ENCODE peak calls at places on chromosome 1, in seven cellular contexts. One of them, this sample, is unnamed.
A peak's percentile ranks its signal among the peaks of the same experiment; 100 is the strongest.

GRCh38 chr1:9413877-9414213 is 121.2 kb downstream of the SPSB1 start:
- DNase-seq in HL-60: no peak
- DNase-seq in breast epithelium: no peak
- DNase-seq in transverse colon: peak; percentile 24
- DNase-seq in K562: no peak
- DNase-seq in Panc1: no peak
- DNase-seq in SK-N-SH: no peak
- DNase-seq in this sample: no peak

GRCh38 chr1:202355944-202356553 is 7.5 kb downstream of the PPP1R12B start:
- DNase-seq in HL-60: no peak
- DNase-seq in breast epithelium: no peak
- DNase-seq in transverse colon: no peak
- DNase-seq in K562: no peak
- DNase-seq in Panc1: no peak
- DNase-seq in SK-N-SH: no peak
- DNase-seq in this sample: no peak

GRCh38 chr1:75083223-75083622 is 51.0 kb upstream of the LHX8 start:
- DNase-seq in HL-60: no peak
- DNase-seq in breast epithelium: no peak
- DNase-seq in transverse colon: no peak
- DNase-seq in K562: no peak
- DNase-seq in Panc1: no peak
- DNase-seq in SK-N-SH: no peak
- DNase-seq in this sample: peak; percentile 61

GRCh38 chr1:228555074-228555989 is 68.2 kb downstream of the RNF187 start:
- DNase-seq in HL-60: no peak
- DNase-seq in breast epithelium: peak; percentile 12
- DNase-seq in transverse colon: no peak
- DNase-seq in K562: peak; percentile 31
- DNase-seq in Panc1: no peak
- DNase-seq in SK-N-SH: peak; percentile 27
- DNase-seq in this sample: no peak

GRCh38 chr1:59076612-59077011 is 220.3 kb upstream of the FGGY start:
- DNase-seq in HL-60: no peak
- DNase-seq in breast epithelium: no peak
- DNase-seq in transverse colon: no peak
- DNase-seq in K562: peak; percentile 66
- DNase-seq in Panc1: no peak
- DNase-seq in SK-N-SH: peak; percentile 39
- DNase-seq in this sample: no peak

GRCh38 chr1:95754412-95754811 is 520.4 kb downstream of the RWDD3 start:
- DNase-seq in HL-60: no peak
- DNase-seq in breast epithelium: no peak
- DNase-seq in transverse colon: no peak
- DNase-seq in K562: no peak
- DNase-seq in Panc1: no peak
- DNase-seq in SK-N-SH: no peak
- DNase-seq in this sample: no peak

GRCh38 chr1:33709780-33710713 is 153.8 kb upstream of the HMGB4 start:
- DNase-seq in HL-60: no peak
- DNase-seq in breast epithelium: no peak
- DNase-seq in transverse colon: no peak
- DNase-seq in K562: no peak
- DNase-seq in Panc1: no peak
- DNase-seq in SK-N-SH: no peak
- DNase-seq in this sample: no peak

GRCh38 chr1:235648407-235648907 is 1.1 kb downstream of the GNG4 start:
- DNase-seq in HL-60: no peak
- DNase-seq in breast epithelium: no peak
- DNase-seq in transverse colon: peak; percentile 64
- DNase-seq in K562: no peak
- DNase-seq in Panc1: no peak
- DNase-seq in SK-N-SH: peak; percentile 83
- DNase-seq in this sample: peak; percentile 61

GRCh38 chr1:114015075-114015474 is 35.8 kb downstream of the OLFML3 start:
- DNase-seq in HL-60: no peak
- DNase-seq in breast epithelium: no peak
- DNase-seq in transverse colon: no peak
- DNase-seq in K562: no peak
- DNase-seq in Panc1: no peak
- DNase-seq in SK-N-SH: no peak
- DNase-seq in this sample: no peak

GRCh38 chr1:229947968-229948367 is 119.1 kb upstream of the GALNT2 start:
- DNase-seq in HL-60: no peak
- DNase-seq in breast epithelium: no peak
- DNase-seq in transverse colon: no peak
- DNase-seq in K562: no peak
- DNase-seq in Panc1: no peak
- DNase-seq in SK-N-SH: no peak
- DNase-seq in this sample: no peak

GRCh38 chr1:181858135-181858534 is 203.4 kb downstream of the ZNF648 start:
- DNase-seq in HL-60: no peak
- DNase-seq in breast epithelium: no peak
- DNase-seq in transverse colon: no peak
- DNase-seq in K562: no peak
- DNase-seq in Panc1: no peak
- DNase-seq in SK-N-SH: no peak
- DNase-seq in this sample: no peak

GRCh38 chr1:184298321-184299052 is 88.3 kb upstream of the C1orf21 start:
- DNase-seq in HL-60: no peak
- DNase-seq in breast epithelium: no peak
- DNase-seq in transverse colon: no peak
- DNase-seq in K562: no peak
- DNase-seq in Panc1: no peak
- DNase-seq in SK-N-SH: peak; percentile 16
- DNase-seq in this sample: peak; percentile 23

GRCh38 chr1:28417441-28418277 is 48.1 kb downstream of the PHACTR4 start:
- DNase-seq in HL-60: peak; percentile 17
- DNase-seq in breast epithelium: no peak
- DNase-seq in transverse colon: no peak
- DNase-seq in K562: peak; percentile 69
- DNase-seq in Panc1: peak; percentile 85
- DNase-seq in SK-N-SH: peak; percentile 40
- DNase-seq in this sample: no peak

GRCh38 chr1:207362962-207363858 is 41.7 kb downstream of the CD55 start:
- DNase-seq in HL-60: no peak
- DNase-seq in breast epithelium: no peak
- DNase-seq in transverse colon: no peak
- DNase-seq in K562: peak; percentile 77
- DNase-seq in Panc1: no peak
- DNase-seq in SK-N-SH: no peak
- DNase-seq in this sample: no peak

GRCh38 chr1:196366817-196367495 is 241.3 kb downstream of the KCNT2 start:
- DNase-seq in HL-60: no peak
- DNase-seq in breast epithelium: no peak
- DNase-seq in transverse colon: no peak
- DNase-seq in K562: no peak
- DNase-seq in Panc1: no peak
- DNase-seq in SK-N-SH: no peak
- DNase-seq in this sample: no peak

GRCh38 chr1:1883092-1883858 is 7.6 kb downstream of the GNB1 start:
- DNase-seq in HL-60: no peak
- DNase-seq in breast epithelium: no peak
- DNase-seq in transverse colon: no peak
- DNase-seq in K562: peak; percentile 89
- DNase-seq in Panc1: no peak
- DNase-seq in SK-N-SH: peak; percentile 58
- DNase-seq in this sample: no peak

GRCh38 chr1:244989813-244990212 is 125.5 kb upstream of the HNRNPU start:
- DNase-seq in HL-60: no peak
- DNase-seq in breast epithelium: no peak
- DNase-seq in transverse colon: no peak
- DNase-seq in K562: no peak
- DNase-seq in Panc1: no peak
- DNase-seq in SK-N-SH: no peak
- DNase-seq in this sample: no peak

GRCh38 chr1:41286486-41286885 is 44.4 kb upstream of the SCMH1 start:
- DNase-seq in HL-60: no peak
- DNase-seq in breast epithelium: no peak
- DNase-seq in transverse colon: no peak
- DNase-seq in K562: peak; percentile 14
- DNase-seq in Panc1: no peak
- DNase-seq in SK-N-SH: peak; percentile 56
- DNase-seq in this sample: peak; percentile 92

GRCh38 chr1:82052563-82052962 is 251.8 kb downstream of the ADGRL2 start:
- DNase-seq in HL-60: no peak
- DNase-seq in breast epithelium: no peak
- DNase-seq in transverse colon: no peak
- DNase-seq in K562: no peak
- DNase-seq in Panc1: no peak
- DNase-seq in SK-N-SH: no peak
- DNase-seq in this sample: no peak

GRCh38 chr1:30809514-30810263 is 52.1 kb upstream of the LAPTM5 start:
- DNase-seq in HL-60: no peak
- DNase-seq in breast epithelium: no peak
- DNase-seq in transverse colon: no peak
- DNase-seq in K562: peak; percentile 84
- DNase-seq in Panc1: no peak
- DNase-seq in SK-N-SH: no peak
- DNase-seq in this sample: no peak
- TF ChIP-seq POLR2AphosphoS5 in HL-60: no peak
- TF ChIP-seq POLR2AphosphoS5 in breast epithelium: no peak
- TF ChIP-seq POLR2AphosphoS5 in transverse colon: no peak
- TF ChIP-seq POLR2AphosphoS5 in K562: no peak
- TF ChIP-seq POLR2AphosphoS5 in Panc1: no peak
- TF ChIP-seq POLR2AphosphoS5 in SK-N-SH: peak; percentile 59
- TF ChIP-seq POLR2AphosphoS5 in this sample: no peak

GRCh38 chr1:209769171-209769904 is 13.5 kb downstream of the TRAF3IP3 start:
- DNase-seq in HL-60: no peak
- DNase-seq in breast epithelium: peak; percentile 68
- DNase-seq in transverse colon: peak; percentile 69
- DNase-seq in K562: no peak
- DNase-seq in Panc1: no peak
- DNase-seq in SK-N-SH: peak; percentile 31
- DNase-seq in this sample: no peak

GRCh38 chr1:209768354-209768774 is 12.5 kb downstream of the TRAF3IP3 start:
- DNase-seq in HL-60: peak; percentile 74
- DNase-seq in breast epithelium: no peak
- DNase-seq in transverse colon: peak; percentile 77
- DNase-seq in K562: no peak
- DNase-seq in Panc1: no peak
- DNase-seq in SK-N-SH: no peak
- DNase-seq in this sample: no peak

GRCh38 chr1:209770636-209771415 is 13.5 kb downstream of the C1orf74 start:
- DNase-seq in HL-60: no peak
- DNase-seq in breast epithelium: no peak
- DNase-seq in transverse colon: no peak
- DNase-seq in K562: no peak
- DNase-seq in Panc1: no peak
- DNase-seq in SK-N-SH: no peak
- DNase-seq in this sample: no peak

GRCh38 chr1:209772116-209772515 is 12.2 kb downstream of the C1orf74 start:
- DNase-seq in HL-60: no peak
- DNase-seq in breast epithelium: no peak
- DNase-seq in transverse colon: no peak
- DNase-seq in K562: no peak
- DNase-seq in Panc1: no peak
- DNase-seq in SK-N-SH: peak; percentile 53
- DNase-seq in this sample: no peak

GRCh38 chr1:209769956-209770355 is 14.1 kb downstream of the TRAF3IP3 start:
- DNase-seq in HL-60: no peak
- DNase-seq in breast epithelium: no peak
- DNase-seq in transverse colon: no peak
- DNase-seq in K562: no peak
- DNase-seq in Panc1: no peak
- DNase-seq in SK-N-SH: no peak
- DNase-seq in this sample: no peak
- TF ChIP-seq POLR2AphosphoS5 in HL-60: no peak
- TF ChIP-seq POLR2AphosphoS5 in breast epithelium: no peak
- TF ChIP-seq POLR2AphosphoS5 in transverse colon: no peak
- TF ChIP-seq POLR2AphosphoS5 in K562: no peak
- TF ChIP-seq POLR2AphosphoS5 in Panc1: no peak
- TF ChIP-seq POLR2AphosphoS5 in SK-N-SH: no peak
- TF ChIP-seq POLR2AphosphoS5 in this sample: no peak

GRCh38 chr1:12231276-12231595 is 1.4 kb downstream of the VPS13D start:
- DNase-seq in HL-60: no peak
- DNase-seq in breast epithelium: no peak
- DNase-seq in transverse colon: no peak
- DNase-seq in K562: no peak
- DNase-seq in Panc1: no peak
- DNase-seq in SK-N-SH: no peak
- DNase-seq in this sample: peak; percentile 37

GRCh38 chr1:12229835-12230548 is at the start of gene VPS13D:
- DNase-seq in HL-60: peak; percentile 61
- DNase-seq in breast epithelium: peak; percentile 63
- DNase-seq in transverse colon: peak; percentile 87
- DNase-seq in K562: peak; percentile 93
- DNase-seq in Panc1: no peak
- DNase-seq in SK-N-SH: peak; percentile 96
- DNase-seq in this sample: peak; percentile 93

GRCh38 chr1:12232221-12232620 is 2.4 kb downstream of the VPS13D start:
- DNase-seq in HL-60: no peak
- DNase-seq in breast epithelium: peak; percentile 39
- DNase-seq in transverse colon: peak; percentile 25
- DNase-seq in K562: no peak
- DNase-seq in Panc1: no peak
- DNase-seq in SK-N-SH: no peak
- DNase-seq in this sample: no peak

GRCh38 chr1:12229386-12229834 is 420 bp upstream of the VPS13D start:
- DNase-seq in HL-60: no peak
- DNase-seq in breast epithelium: no peak
- DNase-seq in transverse colon: no peak
- DNase-seq in K562: no peak
- DNase-seq in Panc1: no peak
- DNase-seq in SK-N-SH: no peak
- DNase-seq in this sample: peak; percentile 51

DNA sequence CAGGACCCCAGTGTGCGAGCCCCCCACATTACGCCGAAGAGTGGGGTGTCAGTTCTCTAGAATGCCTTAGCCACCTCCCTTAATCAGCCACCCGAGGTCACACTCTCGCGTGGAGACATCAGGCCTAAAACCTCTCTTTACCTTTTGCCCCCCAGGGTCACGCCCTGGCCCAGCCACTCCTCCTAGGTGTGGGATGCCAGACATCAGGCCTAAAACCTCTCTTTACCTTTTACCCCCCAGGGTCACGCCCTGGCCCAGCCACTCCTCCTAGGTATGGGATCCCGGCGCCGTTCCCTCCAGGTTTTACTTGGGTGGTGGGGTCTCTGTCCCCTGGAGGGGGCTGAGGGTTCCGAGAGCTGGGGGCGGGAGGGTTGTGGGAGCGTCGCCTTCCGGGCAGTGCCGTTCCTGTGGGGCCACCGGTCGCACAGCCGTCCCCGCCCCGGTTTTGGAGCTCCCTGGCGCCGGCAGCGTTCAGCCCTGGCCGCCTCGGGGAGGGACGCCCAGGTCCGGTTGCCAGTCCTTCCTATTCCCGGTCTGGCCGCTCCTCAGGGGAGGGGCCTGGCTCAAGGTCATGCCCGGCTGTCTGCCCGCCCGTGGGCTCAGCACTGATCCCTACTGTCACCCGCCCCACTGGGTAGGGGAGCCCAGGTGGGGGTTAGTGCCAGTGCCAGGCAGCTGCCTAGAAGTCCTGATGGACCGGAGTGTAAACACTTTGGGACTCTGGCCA is 882 bp downstream of the VPS13D start:
- DNase-seq in HL-60: no peak
- DNase-seq in breast epithelium: no peak
- DNase-seq in transverse colon: peak; percentile 61
- DNase-seq in K562: peak; percentile 43
- DNase-seq in Panc1: no peak
- DNase-seq in SK-N-SH: peak; percentile 68
- DNase-seq in this sample: peak; percentile 56
- TF ChIP-seq POLR2AphosphoS5 in HL-60: no peak
- TF ChIP-seq POLR2AphosphoS5 in breast epithelium: no peak
- TF ChIP-seq POLR2AphosphoS5 in transverse colon: peak; percentile 46
- TF ChIP-seq POLR2AphosphoS5 in K562: no peak
- TF ChIP-seq POLR2AphosphoS5 in Panc1: no peak
- TF ChIP-seq POLR2AphosphoS5 in SK-N-SH: no peak
- TF ChIP-seq POLR2AphosphoS5 in this sample: no peak

GRCh38 chr1:109371271-109371739 is 26.4 kb downstream of the SORT1 start:
- DNase-seq in HL-60: peak; percentile 60
- DNase-seq in breast epithelium: no peak
- DNase-seq in transverse colon: no peak
- DNase-seq in K562: no peak
- DNase-seq in Panc1: no peak
- DNase-seq in SK-N-SH: no peak
- DNase-seq in this sample: no peak
- TF ChIP-seq POLR2AphosphoS5 in HL-60: no peak
- TF ChIP-seq POLR2AphosphoS5 in breast epithelium: no peak
- TF ChIP-seq POLR2AphosphoS5 in transverse colon: no peak
- TF ChIP-seq POLR2AphosphoS5 in K562: no peak
- TF ChIP-seq POLR2AphosphoS5 in Panc1: no peak
- TF ChIP-seq POLR2AphosphoS5 in SK-N-SH: no peak
- TF ChIP-seq POLR2AphosphoS5 in this sample: no peak

This sample was measured in GM23338.